ENCODE peak calls at places on chromosomes 5 and 9, in seven cellular contexts. O, E, P, I, R, Q and Y are unnamed samples.

GRCh38 chr5:58924306-58924705 is 341.4 kb downstream of the RAB3C start:
- DNase-seq in O (no peak), E (no peak), Q (no peak), P (no peak), I (no peak), R (no peak), Y (no peak)

GRCh38 chr9:107213080-107213479 is 70.0 kb upstream of the RAD23B start:
- DNase-seq in R (no peak), Q (no peak), E (no peak), O (no peak), I (no peak), P (no peak), Y (no peak)

GRCh38 chr5:160485364-160486010 is 63.8 kb downstream of the PTTG1 start:
- DNase-seq in R (no peak), Q (no peak), O (no peak), P (no peak), I (no peak), E (no peak), Y (no peak)

GRCh38 chr9:34454571-34455065 is 3.8 kb downstream of the FAM219A start:
- DNase-seq in P (no peak), E (peak; percentile 34), O (peak; percentile 45), R (no peak), Q (no peak), I (no peak), Y (no peak)

GRCh38 chr9:5628530-5629311 is at the start of gene RIC1:
- DNase-seq in P (peak; percentile 89), E (peak; percentile 98), R (peak; percentile 96), O (peak; percentile 94), Q (peak; percentile 97), I (peak; percentile 67), Y (peak; percentile 91)

GRCh38 chr5:39523821-39524220 is 99.0 kb upstream of the DAB2 start:
- DNase-seq in E (no peak), O (no peak), R (no peak), P (no peak), I (no peak), Q (no peak), Y (no peak)

GRCh38 chr9:129739432-129739831 is 13.4 kb downstream of the PTGES start:
- DNase-seq in Q (no peak), P (no peak), E (no peak), R (no peak), I (no peak), O (no peak), Y (no peak)

GRCh38 chr9:35696520-35697215 is 6.9 kb upstream of the TPM2 start:
- DNase-seq in I (no peak), P (peak; percentile 46), Q (peak; percentile 78), E (peak; percentile 85), O (peak; percentile 80), R (no peak), Y (peak; percentile 83)

GRCh38 chr9:19087601-19088000 is 15.1 kb downstream of the HAUS6 start:
- DNase-seq in P (peak; percentile 77), R (no peak), O (no peak), Q (no peak), I (no peak), E (no peak), Y (no peak)

GRCh38 chr5:93902288-93902687 is 160.9 kb upstream of the POU5F2 start:
- DNase-seq in I (no peak), P (no peak), E (no peak), R (no peak), Q (no peak), O (no peak), Y (no peak)

GRCh38 chr5:86546050-86546449 is 71.7 kb upstream of the COX7C start:
- DNase-seq in E (no peak), O (no peak), Q (no peak), I (no peak), P (no peak), R (no peak), Y (no peak)

GRCh38 chr9:109143881-109144562 is 23.0 kb downstream of the FRRS1L start:
- DNase-seq in P (no peak), Q (no peak), O (peak; percentile 64), E (peak; percentile 35), I (no peak), R (no peak), Y (no peak)

GRCh38 chr5:149651686-149652085 is 70.4 kb downstream of the ARHGEF37 start:
- DNase-seq in I (no peak), Q (no peak), E (peak; percentile 38), O (no peak), P (no peak), R (no peak), Y (no peak)

GRCh38 chr5:111299831-111300432 is 75.7 kb downstream of the CAMK4 start:
- DNase-seq in R (no peak), E (no peak), Q (no peak), P (no peak), I (no peak), O (no peak), Y (no peak)

GRCh38 chr5:107576736-107577440 is 93.8 kb downstream of the EFNA5 start:
- DNase-seq in O (no peak), P (no peak), E (no peak), R (no peak), Q (no peak), I (no peak), Y (no peak)

GRCh38 chr5:10555134-10555733 is 8.6 kb upstream of the ANKRD33B start:
- DNase-seq in O (peak; percentile 85), R (no peak), Q (peak; percentile 45), P (no peak), E (peak; percentile 53), I (no peak), Y (no peak)

GRCh38 chr9:125739442-125739841 is 7.7 kb upstream of the PBX3 start:
- DNase-seq in Q (no peak), I (no peak), R (no peak), P (no peak), E (no peak), O (no peak), Y (no peak)

GRCh38 chr9:125743687-125744428 is 3.3 kb upstream of the PBX3 start:
- DNase-seq in E (no peak), I (no peak), Q (no peak), R (no peak), P (no peak), O (no peak), Y (no peak)

GRCh38 chr9:125745682-125746016 is 1.5 kb upstream of the PBX3 start:
- DNase-seq in E (no peak), R (no peak), O (no peak), Q (peak; percentile 64), P (no peak), I (no peak), Y (no peak)

GRCh38 chr9:125744616-125745387 is 2.4 kb upstream of the PBX3 start:
- DNase-seq in O (no peak), E (no peak), I (no peak), Q (no peak), P (no peak), R (no peak), Y (no peak)

DNA sequence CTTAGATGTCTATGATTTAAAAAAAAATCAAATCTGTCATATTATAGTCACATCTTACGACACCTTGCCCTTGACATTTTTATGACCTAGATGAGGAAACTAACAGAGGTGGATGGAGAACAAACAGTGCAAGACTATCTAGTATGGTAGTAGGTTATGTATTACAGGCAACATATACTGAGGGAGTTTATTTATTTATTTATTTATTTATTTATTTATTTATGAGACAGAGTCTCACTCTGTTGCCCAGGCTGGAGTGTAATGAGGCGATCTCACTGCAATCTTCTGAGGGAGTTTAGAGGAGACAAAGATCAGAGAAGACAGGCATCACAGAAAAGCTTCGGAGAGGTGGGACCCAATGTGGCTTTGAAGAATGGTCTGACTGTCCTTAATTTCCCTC is 4.5 kb upstream of the PBX3 start:
- DNase-seq in I (no peak), P (no peak), Q (no peak), R (no peak), O (no peak), E (no peak), Y (no peak)
- H3K27ac ChIP-seq in I (no peak overlapping the region), P (no peak overlapping the region), Q (no peak overlapping the region), R (no peak overlapping the region), O (no peak overlapping the region), E (no peak overlapping the region), Y (no peak overlapping the region)

DNA sequence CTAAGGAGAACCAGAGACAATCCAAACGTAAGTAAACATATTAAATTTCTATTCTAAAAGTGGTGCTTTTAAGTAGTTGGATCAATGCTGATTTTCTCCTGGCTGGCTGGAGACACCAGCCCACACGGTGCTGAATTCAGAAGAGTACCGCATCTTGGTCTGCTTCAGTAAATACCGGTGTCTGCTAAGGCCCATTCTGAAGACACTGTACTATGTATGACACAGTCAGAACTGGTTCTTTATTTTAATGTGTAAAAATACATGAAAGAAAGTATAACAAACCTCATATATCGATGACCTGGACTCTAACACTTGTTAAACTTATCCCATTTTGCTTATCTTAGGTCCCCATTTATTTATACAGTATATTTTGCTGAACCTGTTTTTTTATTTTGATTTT is 32.8 kb downstream of the RAPGEF1 start:
- DNase-seq in R (peak; percentile 4), E (no peak), P (no peak), O (no peak), I (no peak), Q (no peak), Y (no peak)
- H3K4me1 ChIP-seq in R (peaks cover 76% of the 10 kb centered on the region), E (peaks cover 31% of the 10 kb centered on the region), P (no peaks in the 10 kb centered on the region), O (peaks cover 81% of the 10 kb centered on the region), I (peaks cover 16% of the 10 kb centered on the region), Q (peaks cover 35% of the 10 kb centered on the region), Y (peaks cover 91% of the 10 kb centered on the region)

DNA sequence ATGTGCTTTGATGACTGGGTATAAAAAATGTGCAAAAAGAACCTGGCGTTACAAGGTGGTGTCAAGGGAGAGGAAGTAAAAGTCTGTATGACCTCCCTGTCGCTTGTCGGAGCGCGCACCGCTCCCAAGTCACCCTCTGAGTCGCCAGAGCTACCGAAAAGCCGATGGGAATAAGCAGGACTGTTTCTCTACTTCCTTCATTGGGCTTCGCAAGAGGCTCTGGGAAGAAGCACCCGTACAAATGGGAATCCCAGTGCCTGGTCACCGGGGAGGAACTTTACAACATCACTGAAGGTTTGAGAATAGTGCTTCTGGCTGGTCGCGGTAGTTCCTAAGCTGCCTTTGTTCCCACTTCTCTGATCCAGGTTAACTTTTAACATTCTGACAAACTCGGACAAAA is 1.3 kb upstream of the DMRT2 start:
- DNase-seq in Q (no peak), P (no peak), E (no peak), R (no peak), I (no peak), O (no peak), Y (no peak)
- TF ChIP-seq EP300 in Q (no peak), P (no peak), E (no peak), R (no peak), I (no peak), O (no peak), Y (no peak)

DNA sequence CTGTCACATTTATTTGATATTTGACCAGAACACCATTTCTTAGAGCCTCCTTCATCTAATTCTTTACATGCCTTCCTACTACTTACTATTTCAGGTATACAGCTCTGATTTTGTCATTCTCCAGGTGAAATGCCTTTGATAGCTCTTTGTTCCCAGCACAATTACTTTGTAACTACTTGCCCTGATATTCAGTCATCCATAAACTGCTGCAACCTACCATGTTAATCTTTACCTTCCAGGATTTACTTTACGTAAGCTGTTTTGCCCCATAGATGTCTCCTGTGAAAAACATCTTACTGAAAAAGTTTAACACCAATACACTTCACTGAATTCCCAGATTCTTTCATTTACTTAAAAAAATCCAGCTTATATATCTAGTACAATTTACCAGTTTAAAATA is 443.8 kb upstream of the CYLC2 start:
- DNase-seq in P (no peak), Q (no peak), R (no peak), I (no peak), O (no peak), E (no peak), Y (no peak)
- H3K27ac ChIP-seq in P (no peak overlapping the region), Q (no peak overlapping the region), R (no peak overlapping the region), I (no peak overlapping the region), O (no peak overlapping the region), E (no peak overlapping the region), Y (no peak overlapping the region)